ENCODE peak calls at places on chromosomes 12 and 14, in eight cellular contexts. U, X, S, J, B, O, Z and E are unnamed samples.

GRCh38 chr14:87111741-87112140 is 881.2 kb downstream of the GALC start:
- DNase-seq in U (no peak), X (no peak), S (no peak), J (no peak), B (no peak), O (no peak), Z (no peak), E (no peak)

GRCh38 chr14:103932791-103933490 is 4.7 kb downstream of the TDRD9 start:
- DNase-seq in U (no peak), X (no peak), S (no peak), J (peak; percentile 90), B (no peak), O (no peak), Z (no peak), E (no peak)

GRCh38 chr12:18850752-18851151 is 112.8 kb downstream of the CAPZA3 start:
- DNase-seq in U (no peak), X (no peak), S (no peak), J (no peak), B (no peak), O (no peak), Z (no peak), E (no peak)

GRCh38 chr14:92513966-92514843 is 624 bp downstream of the RIN3 start:
- DNase-seq in U (peak; percentile 54), X (peak; percentile 31), S (no peak), J (no peak), B (peak; percentile 61), O (peak; percentile 47), Z (no peak), E (peak; percentile 26)

GRCh38 chr14:99524804-99525698 is 43.8 kb downstream of the CCNK start:
- DNase-seq in U (no peak), X (no peak), S (no peak), J (peak; percentile 48), B (no peak), O (no peak), Z (no peak), E (no peak)

GRCh38 chr12:22700126-22700525 is 75.2 kb downstream of the ETNK1 start:
- DNase-seq in U (no peak), X (no peak), S (no peak), J (no peak), B (no peak), O (no peak), Z (no peak), E (no peak)

GRCh38 chr14:104390221-104390931 is 189.2 kb upstream of the C14orf180 start:
- DNase-seq in U (no peak), X (no peak), S (peak; percentile 57), J (no peak), B (peak; percentile 41), O (no peak), Z (no peak), E (peak; percentile 45)

GRCh38 chr12:99752740-99753139 is 105.2 kb downstream of the GARIN6 start:
- DNase-seq in U (no peak), X (no peak), S (no peak), J (peak; percentile 79), B (no peak), O (no peak), Z (no peak), E (no peak)

GRCh38 chr14:92531151-92531873 is 17.7 kb downstream of the RIN3 start:
- DNase-seq in U (peak; percentile 70), X (no peak), S (no peak), J (no peak), B (no peak), O (no peak), Z (no peak), E (peak; percentile 90)

GRCh38 chr12:122003646-122004611 is 17.8 kb upstream of the BCL7A start:
- DNase-seq in U (no peak), X (no peak), S (no peak), J (no peak), B (no peak), O (no peak), Z (no peak), E (no peak)

GRCh38 chr14:32300146-32300545 is 29.0 kb upstream of the AKAP6 start:
- DNase-seq in U (no peak), X (no peak), S (no peak), J (no peak), B (peak; percentile 50), O (no peak), Z (no peak), E (no peak)

GRCh38 chr14:105935384-105935783 is 409.0 kb downstream of the TMEM121 start:
- DNase-seq in U (no peak), X (no peak), S (peak; percentile 28), J (no peak), B (no peak), O (no peak), Z (no peak), E (no peak)

GRCh38 chr12:130495156-130495555 is 157.5 kb downstream of the PIWIL1 start:
- DNase-seq in U (no peak), X (no peak), S (no peak), J (no peak), B (no peak), O (no peak), Z (no peak), E (no peak)

GRCh38 chr14:72573725-72574426 is 320.0 kb downstream of the DPF3 start:
- DNase-seq in U (no peak), X (no peak), S (no peak), J (no peak), B (no peak), O (no peak), Z (no peak), E (no peak)

GRCh38 chr14:95758331-95758730 is 44.4 kb upstream of the TCL1A start:
- DNase-seq in U (no peak), X (no peak), S (no peak), J (no peak), B (no peak), O (no peak), Z (no peak), E (no peak)

GRCh38 chr12:10226740-10227139 is 14.1 kb downstream of the GABARAPL1 start:
- DNase-seq in U (no peak), X (no peak), S (no peak), J (peak; percentile 12), B (no peak), O (no peak), Z (no peak), E (no peak)

GRCh38 chr14:90799420-90799819 is 16.8 kb downstream of the TTC7B start:
- DNase-seq in U (no peak), X (no peak), S (no peak), J (no peak), B (no peak), O (no peak), Z (no peak), E (no peak)

GRCh38 chr14:100771121-100771800 is 44.6 kb downstream of the DLK1 start:
- DNase-seq in U (no peak), X (no peak), S (no peak), J (no peak), B (peak; percentile 38), O (peak; percentile 12), Z (no peak), E (no peak)

GRCh38 chr12:104372721-104373335 is 69.3 kb downstream of the EID3 start:
- DNase-seq in U (no peak), X (no peak), S (no peak), J (no peak), B (no peak), O (no peak), Z (no peak), E (no peak)

GRCh38 chr12:107296681-107297086 is 203.3 kb upstream of the CRY1 start:
- DNase-seq in U (no peak), X (no peak), S (peak; percentile 82), J (peak; percentile 100), B (no peak), O (no peak), Z (no peak), E (no peak)

GRCh38 chr14:26444745-26445144 is 153.1 kb downstream of the NOVA1 start:
- DNase-seq in U (no peak), X (no peak), S (no peak), J (peak; percentile 19), B (no peak), O (no peak), Z (no peak), E (no peak)

GRCh38 chr14:61466249-61466904 is 145.0 kb downstream of the PRKCH start:
- DNase-seq in U (no peak), X (peak; percentile 89), S (peak; percentile 94), J (peak; percentile 95), B (no peak), O (no peak), Z (peak; percentile 86), E (no peak)

GRCh38 chr14:69263364-69263763 is 3.4 kb downstream of the GALNT16 start:
- DNase-seq in U (no peak), X (peak; percentile 47), S (no peak), J (peak; percentile 42), B (no peak), O (no peak), Z (peak; percentile 97), E (no peak)

GRCh38 chr12:124919646-124920352 is 5.3 kb upstream of the UBC start:
- DNase-seq in U (peak; percentile 43), X (no peak), S (no peak), J (peak; percentile 85), B (no peak), O (no peak), Z (no peak), E (no peak)

GRCh38 chr14:64956697-64957412 is 14.3 kb upstream of the GPX2 start:
- DNase-seq in U (no peak), X (no peak), S (peak; percentile 29), J (no peak), B (no peak), O (no peak), Z (no peak), E (no peak)

GRCh38 chr12:27865421-27865820 is 85.4 kb upstream of the MANSC4 start:
- DNase-seq in U (no peak), X (no peak), S (no peak), J (peak; percentile 67), B (no peak), O (no peak), Z (peak; percentile 86), E (no peak)

GRCh38 chr14:29446971-29447370 is 480.7 kb downstream of the PRKD1 start:
- DNase-seq in U (no peak), X (no peak), S (no peak), J (no peak), B (no peak), O (no peak), Z (no peak), E (no peak)

GRCh38 chr12:30985814-30986452 is 59.4 kb downstream of the TSPAN11 start:
- DNase-seq in U (no peak), X (no peak), S (no peak), J (peak; percentile 41), B (peak; percentile 79), O (no peak), Z (no peak), E (no peak)

GRCh38 chr12:22313276-22313995 is 21.1 kb downstream of the ST8SIA1 start:
- DNase-seq in U (no peak), X (no peak), S (no peak), J (no peak), B (no peak), O (no peak), Z (no peak), E (no peak)

GRCh38 chr14:36227344-36227743 is 50.8 kb upstream of the PTCSC3 start:
- DNase-seq in U (no peak), X (no peak), S (no peak), J (no peak), B (no peak), O (no peak), Z (no peak), E (no peak)

GRCh38 chr12:64147860-64148259 is 74.2 kb downstream of the KICS2 start:
- DNase-seq in U (no peak), X (no peak), S (no peak), J (no peak), B (no peak), O (no peak), Z (no peak), E (no peak)

GRCh38 chr12:70267550-70267949 is 24.3 kb downstream of the CNOT2 start:
- DNase-seq in U (no peak), X (no peak), S (no peak), J (no peak), B (no peak), O (no peak), Z (no peak), E (no peak)

GRCh38 chr14:73887116-73887490 is 444 bp downstream of the ZNF410 start:
- DNase-seq in U (no peak), X (no peak), S (no peak), J (peak; percentile 8), B (no peak), O (no peak), Z (no peak), E (no peak)

GRCh38 chr12:11716794-11717532 is 67.5 kb downstream of the ETV6 start:
- DNase-seq in U (no peak), X (no peak), S (no peak), J (no peak), B (no peak), O (no peak), Z (no peak), E (no peak)